ENCODE peak calls at places on chromosomes 2 and 18, in seven cellular contexts. One of them, this sample, is unnamed.
A peak's percentile ranks its signal among the peaks of the same experiment; 100 is the strongest.

GRCh38 chr2:105376789-105377231 is 22.0 kb downstream of the FHL2 start:
- DNase-seq in mesendoderm: peak; percentile 59
- DNase-seq in IMR-90: peak; percentile 92
- DNase-seq in trophoblast cell: peak; percentile 63
- DNase-seq in H1: no peak
- DNase-seq in H9: no peak
- DNase-seq in mesenchymal stem cell: peak; percentile 85
- DNase-seq in this sample: no peak

GRCh38 chr2:186636800-186637795 is 47.2 kb downstream of the ITGAV start:
- DNase-seq in H1: no peak
- DNase-seq in H9: no peak
- DNase-seq in trophoblast cell: no peak
- DNase-seq in mesendoderm: no peak
- DNase-seq in mesenchymal stem cell: no peak
- DNase-seq in IMR-90: no peak
- DNase-seq in this sample: no peak

GRCh38 chr2:168008796-168009195 is 238.6 kb downstream of the STK39 start:
- DNase-seq in trophoblast cell: no peak
- DNase-seq in mesenchymal stem cell: no peak
- DNase-seq in mesendoderm: no peak
- DNase-seq in IMR-90: no peak
- DNase-seq in H9: no peak
- DNase-seq in H1: no peak
- DNase-seq in this sample: no peak

GRCh38 chr18:7198326-7198725 is 32.6 kb upstream of the LRRC30 start:
- DNase-seq in mesenchymal stem cell: no peak
- DNase-seq in trophoblast cell: no peak
- DNase-seq in IMR-90: no peak
- DNase-seq in mesendoderm: no peak
- DNase-seq in H1: no peak
- DNase-seq in H9: no peak
- DNase-seq in this sample: no peak

GRCh38 chr2:98346259-98347236 is at the start of gene CNGA3:
- DNase-seq in mesenchymal stem cell: peak; percentile 36
- DNase-seq in H9: peak; percentile 65
- DNase-seq in IMR-90: peak; percentile 6
- DNase-seq in trophoblast cell: no peak
- DNase-seq in H1: peak; percentile 85
- DNase-seq in mesendoderm: peak; percentile 70
- DNase-seq in this sample: peak; percentile 65

GRCh38 chr2:37631698-37632097 is 39.7 kb downstream of the CDC42EP3 start:
- DNase-seq in H1: no peak
- DNase-seq in trophoblast cell: no peak
- DNase-seq in mesenchymal stem cell: no peak
- DNase-seq in IMR-90: no peak
- DNase-seq in mesendoderm: no peak
- DNase-seq in H9: no peak
- DNase-seq in this sample: no peak

GRCh38 chr2:200144571-200144970 is 161.9 kb upstream of the SPATS2L start:
- DNase-seq in H9: no peak
- DNase-seq in H1: no peak
- DNase-seq in mesenchymal stem cell: no peak
- DNase-seq in trophoblast cell: no peak
- DNase-seq in mesendoderm: no peak
- DNase-seq in IMR-90: no peak
- DNase-seq in this sample: no peak

GRCh38 chr2:44362207-44363015 is 664 bp downstream of the CAMKMT start:
- DNase-seq in mesenchymal stem cell: peak; percentile 72
- DNase-seq in IMR-90: peak; percentile 55
- DNase-seq in mesendoderm: no peak
- DNase-seq in trophoblast cell: peak; percentile 4
- DNase-seq in H9: peak; percentile 37
- DNase-seq in H1: no peak
- DNase-seq in this sample: no peak

GRCh38 chr18:10856146-10856545 is 293.2 kb downstream of the PIEZO2 start:
- DNase-seq in H9: no peak
- DNase-seq in mesendoderm: no peak
- DNase-seq in H1: no peak
- DNase-seq in IMR-90: no peak
- DNase-seq in mesenchymal stem cell: no peak
- DNase-seq in trophoblast cell: no peak
- DNase-seq in this sample: no peak

GRCh38 chr2:239824866-239825704 is 200.1 kb downstream of the NDUFA10 start:
- DNase-seq in H1: peak; percentile 70
- DNase-seq in trophoblast cell: no peak
- DNase-seq in IMR-90: no peak
- DNase-seq in mesenchymal stem cell: no peak
- DNase-seq in mesendoderm: peak; percentile 52
- DNase-seq in H9: peak; percentile 59
- DNase-seq in this sample: no peak

GRCh38 chr18:48786621-48787522 is 163.9 kb downstream of the SMAD7 start:
- DNase-seq in IMR-90: no peak
- DNase-seq in H9: no peak
- DNase-seq in H1: no peak
- DNase-seq in mesenchymal stem cell: no peak
- DNase-seq in trophoblast cell: no peak
- DNase-seq in mesendoderm: no peak
- DNase-seq in this sample: no peak

GRCh38 chr2:10558281-10559030 is 110.3 kb upstream of the ODC1 start:
- DNase-seq in H1: no peak
- DNase-seq in mesenchymal stem cell: no peak
- DNase-seq in H9: no peak
- DNase-seq in mesendoderm: no peak
- DNase-seq in IMR-90: no peak
- DNase-seq in trophoblast cell: no peak
- DNase-seq in this sample: no peak

GRCh38 chr2:46570396-46570795 is 91.0 kb downstream of the TMEM247 start:
- DNase-seq in mesendoderm: no peak
- DNase-seq in H9: no peak
- DNase-seq in H1: no peak
- DNase-seq in mesenchymal stem cell: no peak
- DNase-seq in IMR-90: no peak
- DNase-seq in trophoblast cell: no peak
- DNase-seq in this sample: no peak

GRCh38 chr2:46569766-46570165 is 90.4 kb downstream of the TMEM247 start:
- DNase-seq in H9: no peak
- DNase-seq in mesendoderm: no peak
- DNase-seq in IMR-90: no peak
- DNase-seq in H1: no peak
- DNase-seq in mesenchymal stem cell: no peak
- DNase-seq in trophoblast cell: no peak
- DNase-seq in this sample: no peak

GRCh38 chr2:46569061-46569560 is 89.7 kb downstream of the TMEM247 start:
- DNase-seq in trophoblast cell: no peak
- DNase-seq in mesendoderm: no peak
- DNase-seq in H1: no peak
- DNase-seq in H9: no peak
- DNase-seq in IMR-90: peak; percentile 58
- DNase-seq in mesenchymal stem cell: no peak
- DNase-seq in this sample: no peak

GRCh38 chr2:46565364-46565763 is 86.0 kb downstream of the TMEM247 start:
- DNase-seq in trophoblast cell: no peak
- DNase-seq in mesenchymal stem cell: no peak
- DNase-seq in IMR-90: no peak
- DNase-seq in H1: no peak
- DNase-seq in H9: no peak
- DNase-seq in mesendoderm: no peak
- DNase-seq in this sample: no peak

DNA sequence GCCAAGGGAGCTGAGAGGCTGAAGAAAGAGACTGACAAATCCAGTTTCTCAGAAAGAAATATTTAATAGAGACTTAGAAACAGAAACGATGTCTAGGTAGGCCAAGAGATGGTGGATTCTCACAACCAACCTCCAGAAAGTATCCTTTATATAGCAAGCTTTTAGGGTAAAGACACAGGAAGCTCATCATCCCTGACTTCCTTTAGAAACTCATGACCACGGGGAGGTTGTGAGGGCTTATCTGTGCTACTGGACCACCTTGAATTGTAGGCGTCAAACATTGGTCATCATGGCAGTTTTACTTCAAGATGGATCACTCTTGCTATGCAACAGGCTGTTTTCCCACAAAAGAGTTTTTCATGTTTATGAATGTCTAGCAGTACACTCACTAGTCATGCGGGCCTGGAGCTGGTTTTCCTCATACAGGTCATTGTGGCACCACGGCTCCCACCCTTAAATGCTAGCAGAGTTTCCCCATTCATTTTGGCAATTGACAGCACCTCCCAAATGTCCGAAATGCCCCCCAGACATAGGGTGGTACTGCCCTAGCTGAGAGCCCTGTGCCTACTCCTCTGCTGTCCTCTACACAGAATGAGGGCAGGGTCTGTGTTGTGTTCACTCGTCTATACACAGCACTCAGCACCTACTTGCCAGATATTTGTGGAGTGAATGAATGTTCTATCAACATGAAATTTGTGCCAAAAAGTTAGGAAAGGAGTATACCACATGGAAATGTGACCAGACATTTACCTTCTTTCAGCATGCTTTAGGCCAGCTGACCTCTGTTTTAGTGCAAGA is 89.0 kb downstream of the TMEM247 start:
- DNase-seq in IMR-90: no peak
- DNase-seq in trophoblast cell: no peak
- DNase-seq in mesenchymal stem cell: no peak
- DNase-seq in H1: no peak
- DNase-seq in H9: no peak
- DNase-seq in mesendoderm: no peak
- DNase-seq in this sample: no peak
- H3K18ac ChIP-seq in IMR-90: peak overlapping the region; percentile 3
- H3K18ac ChIP-seq in trophoblast cell: no peak overlapping the region
- H3K18ac ChIP-seq in mesenchymal stem cell: no peak overlapping the region
- H3K18ac ChIP-seq in H1: no peak overlapping the region
- H3K18ac ChIP-seq in H9: no peak overlapping the region
- H3K18ac ChIP-seq in mesendoderm: no peak overlapping the region
- H3K18ac ChIP-seq in this sample: no peak overlapping the region

GRCh38 chr2:113707106-113707505 is 49.3 kb downstream of the SLC35F5 start:
- DNase-seq in mesendoderm: no peak
- DNase-seq in trophoblast cell: no peak
- DNase-seq in IMR-90: peak; percentile 42
- DNase-seq in mesenchymal stem cell: peak; percentile 21
- DNase-seq in H9: no peak
- DNase-seq in H1: no peak
- DNase-seq in this sample: no peak

GRCh38 chr2:113705982-113706523 is 50.4 kb downstream of the SLC35F5 start:
- DNase-seq in H9: no peak
- DNase-seq in H1: no peak
- DNase-seq in mesenchymal stem cell: no peak
- DNase-seq in mesendoderm: no peak
- DNase-seq in trophoblast cell: no peak
- DNase-seq in IMR-90: no peak
- DNase-seq in this sample: no peak

GRCh38 chr2:113699048-113699447 is 57.4 kb downstream of the SLC35F5 start:
- DNase-seq in H1: no peak
- DNase-seq in IMR-90: no peak
- DNase-seq in mesendoderm: no peak
- DNase-seq in trophoblast cell: no peak
- DNase-seq in H9: no peak
- DNase-seq in mesenchymal stem cell: no peak
- DNase-seq in this sample: no peak

GRCh38 chr2:113700186-113700841 is 56.1 kb downstream of the SLC35F5 start:
- DNase-seq in H1: no peak
- DNase-seq in H9: peak; percentile 35
- DNase-seq in trophoblast cell: peak; percentile 2
- DNase-seq in mesenchymal stem cell: peak; percentile 80
- DNase-seq in IMR-90: peak; percentile 15
- DNase-seq in mesendoderm: peak; percentile 92
- DNase-seq in this sample: no peak

DNA sequence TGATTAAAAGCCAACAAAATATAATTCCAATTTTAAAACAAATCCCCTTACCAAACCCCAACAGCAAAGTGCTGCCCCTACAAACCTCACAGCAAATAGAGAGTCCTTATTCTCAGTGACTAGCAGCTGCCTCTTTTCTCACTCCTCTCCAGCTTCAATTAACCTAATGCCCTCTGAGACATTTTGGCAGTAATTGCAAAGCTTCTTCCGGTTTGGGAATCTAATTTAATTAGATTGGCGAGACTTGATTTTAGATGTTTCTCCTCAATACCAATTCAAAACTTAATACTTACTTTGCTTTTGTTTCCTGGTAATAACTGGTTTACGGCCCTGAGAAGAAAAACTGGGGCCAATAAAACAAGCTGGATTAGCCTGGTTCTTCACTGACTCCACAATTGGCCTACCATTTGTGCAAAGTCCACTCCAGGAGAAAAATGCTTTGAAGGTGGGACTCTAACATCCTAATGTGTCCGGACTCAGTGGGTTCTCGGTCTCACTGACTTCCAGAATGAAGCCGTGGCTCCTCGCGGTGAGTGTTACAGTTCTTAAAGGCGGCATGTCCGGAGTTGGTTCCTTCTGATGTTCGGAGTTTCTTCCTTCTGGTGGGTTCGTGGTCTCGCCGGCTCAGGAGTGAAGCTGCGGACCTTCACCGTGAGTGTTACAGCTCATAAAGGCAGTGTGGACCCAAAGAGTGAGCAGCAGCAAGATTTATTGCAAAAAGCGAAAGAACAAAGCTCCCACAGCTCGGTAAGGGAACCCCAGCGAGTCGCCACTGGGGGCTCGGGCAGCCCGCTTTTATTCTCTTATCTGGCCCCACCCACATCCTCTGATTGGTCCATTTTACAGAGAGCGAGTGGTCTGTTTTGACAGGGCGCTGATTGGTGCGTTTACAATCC is 52.8 kb downstream of the SLC35F5 start:
- DNase-seq in H1: no peak
- DNase-seq in mesendoderm: no peak
- DNase-seq in trophoblast cell: no peak
- DNase-seq in IMR-90: no peak
- DNase-seq in H9: no peak
- DNase-seq in mesenchymal stem cell: no peak
- DNase-seq in this sample: no peak
- H3K18ac ChIP-seq in H1: no peak overlapping the region
- H3K18ac ChIP-seq in mesendoderm: no peak overlapping the region
- H3K18ac ChIP-seq in trophoblast cell: no peak overlapping the region
- H3K18ac ChIP-seq in IMR-90: no peak overlapping the region
- H3K18ac ChIP-seq in H9: no peak overlapping the region
- H3K18ac ChIP-seq in mesenchymal stem cell: no peak overlapping the region
- H3K18ac ChIP-seq in this sample: no peak overlapping the region

GRCh38 chr2:68594674-68595492 is 48.5 kb upstream of the PROKR1 start:
- DNase-seq in mesenchymal stem cell: peak; percentile 50
- DNase-seq in trophoblast cell: peak; percentile 1
- DNase-seq in IMR-90: peak; percentile 56
- DNase-seq in H9: peak; percentile 38
- DNase-seq in mesendoderm: peak; percentile 54
- DNase-seq in H1: peak; percentile 71
- DNase-seq in this sample: no peak
- H3K18ac ChIP-seq in mesenchymal stem cell: no peak overlapping the region
- H3K18ac ChIP-seq in trophoblast cell: no peak overlapping the region
- H3K18ac ChIP-seq in IMR-90: no peak overlapping the region
- H3K18ac ChIP-seq in H9: no peak overlapping the region
- H3K18ac ChIP-seq in mesendoderm: no peak overlapping the region
- H3K18ac ChIP-seq in H1: no peak overlapping the region
- H3K18ac ChIP-seq in this sample: no peak overlapping the region

DNA sequence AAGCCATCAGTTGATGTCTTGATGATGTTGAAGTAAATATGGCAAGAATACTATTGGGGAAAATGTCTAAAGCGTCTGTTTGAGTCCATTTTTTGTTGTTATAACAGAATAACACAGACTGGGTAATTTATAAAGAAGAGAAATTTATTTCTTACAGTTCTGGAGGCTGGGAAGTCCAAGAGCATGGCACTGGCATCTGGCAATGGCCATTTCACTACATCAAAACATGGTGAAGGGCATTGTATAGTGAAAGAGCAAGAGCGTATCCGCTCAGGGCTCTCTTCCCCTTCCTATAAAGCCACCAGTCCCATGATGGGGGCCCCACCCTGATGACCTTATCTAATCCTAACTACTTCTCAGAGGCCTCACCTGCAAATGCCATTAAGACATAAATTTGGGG is 29.6 kb upstream of the MRPL19 start:
- DNase-seq in mesenchymal stem cell: no peak
- DNase-seq in H9: no peak
- DNase-seq in mesendoderm: no peak
- DNase-seq in trophoblast cell: no peak
- DNase-seq in IMR-90: no peak
- DNase-seq in H1: no peak
- DNase-seq in this sample: no peak
- H3K18ac ChIP-seq in mesenchymal stem cell: no peak overlapping the region
- H3K18ac ChIP-seq in H9: no peak overlapping the region
- H3K18ac ChIP-seq in mesendoderm: no peak overlapping the region
- H3K18ac ChIP-seq in trophoblast cell: no peak overlapping the region
- H3K18ac ChIP-seq in IMR-90: no peak overlapping the region
- H3K18ac ChIP-seq in H1: no peak overlapping the region
- H3K18ac ChIP-seq in this sample: no peak overlapping the region

This sample was measured in neuronal stem cell.